ENCODE peak calls at places on chromosomes 7 and 10, in four cellular contexts. H is A549, A is HepG2, O is K562. S is an unnamed sample.

GRCh38 chr7:108372601-108373000 is 83.6 kb downstream of the NRCAM start:
- DNase-seq in O (no peak), A (no peak), H (no peak), S (no peak)

GRCh38 chr7:150631866-150632864 is at the start of gene GIMAP6:
- DNase-seq in H (no peak), A (no peak), O (no peak), S (peak; percentile 51)

GRCh38 chr7:94284120-94284519 is 110.6 kb upstream of the COL1A2 start:
- DNase-seq in H (no peak), A (no peak), O (no peak), S (no peak)

GRCh38 chr7:842436-843031 is 10.3 kb downstream of the SUN1 start:
- DNase-seq in H (no peak), O (no peak), A (no peak), S (no peak)

GRCh38 chr10:92125169-92125543 is 165.7 kb downstream of the CPEB3 start:
- DNase-seq in O (no peak), A (no peak), H (no peak), S (no peak)

GRCh38 chr7:33973235-33974015 is 68.1 kb downstream of the BMPER start:
- DNase-seq in O (no peak), H (peak; percentile 4), A (no peak), S (no peak)

GRCh38 chr7:68421712-68422111 is 1176.6 kb upstream of the AUTS2 start:
- DNase-seq in A (no peak), O (no peak), H (no peak), S (no peak)

GRCh38 chr10:119654540-119654939 is 3.4 kb downstream of the BAG3 start:
- DNase-seq in H (peak; percentile 56), O (no peak), A (peak; percentile 27), S (no peak)

GRCh38 chr10:18319628-18320027 is 179.4 kb downstream of the CACNB2 start:
- DNase-seq in A (no peak), O (no peak), H (no peak), S (no peak)

GRCh38 chr7:38465946-38466345 is 165.2 kb downstream of the AMPH start:
- DNase-seq in O (no peak), H (no peak), A (no peak), S (no peak)

GRCh38 chr10:104349623-104350142 is 4.0 kb upstream of the CFAP58 start:
- DNase-seq in H (peak; percentile 64), A (peak; percentile 79), O (no peak), S (peak; percentile 78)

GRCh38 chr7:106063039-106063438 is 49.1 kb downstream of the SYPL1 start:
- DNase-seq in A (no peak), H (no peak), O (no peak), S (no peak)

GRCh38 chr7:33393770-33394169 is 264.4 kb downstream of the BBS9 start:
- DNase-seq in O (no peak), H (no peak), A (no peak), S (no peak)

GRCh38 chr7:112381311-112382091 is 68.8 kb upstream of the IFRD1 start:
- DNase-seq in O (no peak), H (no peak), A (no peak), S (no peak)

GRCh38 chr7:104327534-104327933 is 869 bp upstream of the LHFPL3 start:
- DNase-seq in H (no peak), O (no peak), A (no peak), S (no peak)

GRCh38 chr7:104327963-104328307 is 468 bp upstream of the LHFPL3 start:
- DNase-seq in O (no peak), A (no peak), H (no peak), S (no peak)

GRCh38 chr7:104328970-104329825 is 795 bp downstream of the LHFPL3 start:
- DNase-seq in H (no peak), A (no peak), O (no peak), S (no peak)

GRCh38 chr7:104328308-104328969 is at the start of gene LHFPL3:
- DNase-seq in O (no peak), H (no peak), A (no peak), S (no peak)
- TF ChIP-seq POLR2AphosphoS2 in O (no peak), H (no peak), A (no peak), S (no peak)

GRCh38 chr10:62098278-62099121 is 170.1 kb downstream of the RTKN2 start:
- DNase-seq in O (no peak), A (peak; percentile 78), H (no peak), S (no peak)
- TF ChIP-seq MAX in O (no peak), A (no peak), H (no peak), S (no peak)

GRCh38 chr7:102173669-102174068 is 113.0 kb upstream of the SH2B2 start:
- DNase-seq in H (no peak), A (no peak), O (no peak), S (no peak)
- TF ChIP-seq POLR2AphosphoS2 in H (no peak), A (no peak), O (no peak), S (no peak)

DNA sequence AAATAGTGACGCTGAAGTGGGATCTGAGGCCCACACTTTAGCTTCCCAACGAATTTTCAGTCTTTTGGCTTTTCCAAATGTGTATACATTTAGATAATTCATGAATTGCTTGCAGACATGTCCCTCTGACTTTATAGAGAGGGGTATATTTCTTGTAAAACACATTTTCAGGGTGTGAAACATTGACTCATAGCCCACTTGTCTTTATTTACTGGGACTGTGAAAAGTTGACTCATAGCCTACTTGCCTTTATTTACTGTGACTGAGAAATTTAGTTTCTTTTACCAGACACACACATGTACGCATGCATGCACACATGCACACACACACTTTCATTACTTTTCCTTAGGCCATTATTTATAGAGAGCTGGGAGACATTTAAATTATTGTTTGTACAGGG is 79.1 kb downstream of the VTI1A start:
- DNase-seq in O (no peak), A (no peak), H (no peak), S (no peak)
- TF ChIP-seq MAX in O (no peak), A (no peak), H (no peak), S (no peak)

DNA sequence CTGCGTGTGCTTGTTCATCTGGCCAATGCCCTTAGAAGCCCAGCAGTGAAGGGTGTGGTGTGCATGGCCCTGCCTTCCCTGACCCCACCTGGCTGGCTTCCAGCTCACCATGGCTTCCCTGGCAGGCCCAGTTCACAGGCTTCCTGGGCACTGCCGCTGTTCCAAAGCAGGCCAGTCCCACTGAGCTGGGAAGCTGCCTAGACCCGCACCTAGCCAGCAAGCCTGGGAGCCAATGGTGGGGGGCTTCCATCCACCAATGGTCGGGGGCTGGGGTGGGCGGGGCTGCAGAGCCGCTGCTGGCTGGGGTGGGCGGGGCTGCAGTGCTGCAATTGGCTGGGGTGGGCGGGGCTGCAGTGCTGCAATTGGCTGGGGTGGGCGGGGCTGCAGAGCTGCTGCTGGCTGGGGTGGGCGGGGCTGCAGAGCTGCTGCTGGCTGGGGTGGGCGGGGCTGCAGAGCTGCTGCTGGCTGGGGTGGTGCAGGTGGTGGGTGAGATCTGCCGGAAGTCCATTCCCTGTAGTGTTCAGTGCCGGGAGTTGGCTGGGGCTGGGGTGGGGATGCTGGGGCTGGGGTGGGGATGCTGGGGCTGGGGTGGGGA is 12.4 kb downstream of the CALY start:
- DNase-seq in A (peak; percentile 62), O (peak; percentile 66), H (peak; percentile 77), S (no peak)
- TF ChIP-seq POLR2AphosphoS2 in A (no peak), O (no peak), H (no peak), S (no peak)

DNA sequence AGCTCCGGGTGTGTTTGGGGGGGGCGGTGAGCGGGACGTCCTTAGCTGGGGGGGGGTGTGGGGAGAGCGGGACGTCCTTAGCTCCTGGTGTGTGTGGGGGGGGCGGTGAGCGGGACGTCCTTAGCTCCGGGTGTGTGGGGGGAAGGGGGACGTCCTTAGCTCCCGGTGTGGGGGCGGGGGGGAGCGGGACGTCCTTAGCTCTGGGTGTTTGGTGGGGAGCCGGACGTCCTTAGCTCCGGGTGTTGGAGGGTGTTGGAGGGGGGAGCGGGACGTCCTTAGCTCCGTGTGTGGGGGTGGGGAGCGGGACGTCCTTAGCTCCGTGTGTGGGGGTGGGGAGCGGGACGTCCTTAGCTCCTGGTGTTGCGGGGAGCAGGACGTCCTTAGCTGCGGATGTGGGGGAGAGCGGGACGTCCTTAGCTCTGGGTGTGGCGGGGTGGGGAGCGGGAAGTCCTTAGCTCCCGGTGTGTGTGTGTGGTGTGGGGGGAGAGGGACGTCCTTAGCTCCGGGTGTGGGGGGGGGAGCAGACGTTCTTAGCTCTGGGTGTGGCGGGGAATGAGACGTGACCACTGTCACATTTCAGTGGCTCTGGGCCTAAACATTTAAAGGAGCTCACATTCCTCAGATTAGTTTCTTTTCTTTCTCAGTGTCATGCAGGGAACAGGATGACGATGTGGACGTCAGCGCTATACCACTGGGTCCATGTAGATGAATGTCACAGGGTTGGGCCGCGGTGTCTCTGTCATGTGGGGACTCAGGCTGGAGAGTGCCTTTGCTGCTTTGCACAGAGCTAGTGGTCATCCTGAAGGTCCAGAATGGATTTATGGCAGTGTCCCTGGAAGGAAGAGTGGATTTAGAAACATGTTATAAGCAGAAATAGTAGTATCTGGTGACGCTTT is 7.5 kb downstream of the DYNC2I1 start:
- DNase-seq in H (peak; percentile 73), A (peak; percentile 38), O (peak; percentile 94), S (peak; percentile 33)
- TF ChIP-seq MAX in H (no peak), A (peak; percentile 22), O (peak; percentile 66), S (no peak)

DNA sequence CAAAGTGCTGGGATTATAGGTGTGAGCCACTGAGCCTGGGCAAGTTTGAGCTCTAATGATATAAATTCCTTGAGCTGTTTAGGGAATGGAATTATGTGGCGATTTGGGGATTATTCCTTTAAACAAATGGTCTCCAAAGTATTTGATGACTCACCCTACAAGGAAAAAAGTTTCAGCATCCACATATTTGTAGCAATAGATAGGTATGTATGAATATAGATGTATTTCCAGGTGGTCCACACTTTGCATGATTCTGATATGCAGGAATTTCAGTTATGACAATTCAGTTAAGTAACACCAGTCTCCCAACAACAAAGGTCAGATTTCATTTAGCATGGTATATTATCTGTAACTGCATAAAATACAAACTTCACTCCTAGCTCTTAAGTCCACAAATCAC is 92.2 kb downstream of the ZNF248 start:
- DNase-seq in A (no peak), H (no peak), O (no peak), S (no peak)
- TF ChIP-seq POLR2AphosphoS2 in A (no peak), H (no peak), O (no peak), S (no peak)

S was measured in GM12878.